ENCODE peak calls at places on chromosomes 7 and 10, in nine cellular contexts. R is endothelial cell; H is NCI-H446 treated with DMSO at 0.1 percent for 48 hours; O is NCI-H1436 treated with DMSO at 0.1 percent for 48 hours; B is progenitor cell of endocrine pancreas; F is T-helper 22 cell; N is SK-MEL-5; X is C1 segment of cervical spinal cord; Z is activated CD4-positive, alpha-beta T cell treated with anti-CD3 and anti-CD28 coated beads for 48 hours. W is an unnamed sample.

GRCh38 chr7:28808786-28809533 is 149.2 kb downstream of the TRIL start:
- DNase-seq in F (no peak), O (no peak), B (no peak), X (peak), N (no peak), R (peak), Z (no peak), H (no peak), W (peak)

GRCh38 chr7:130708001-130708400 is 21.7 kb upstream of the TSGA13 start:
- DNase-seq in N (no peak), O (no peak), X (no peak), Z (no peak), F (no peak), H (no peak), R (no peak), B (no peak), W (no peak)

GRCh38 chr7:111011500-111011899 is 79.4 kb upstream of the LRRN3 start:
- DNase-seq in X (no peak), H (no peak), B (no peak), N (no peak), R (no peak), F (no peak), O (no peak), Z (peak), W (no peak)

GRCh38 chr10:124961248-124961570 is 19.3 kb downstream of the ZRANB1 start:
- DNase-seq in O (no peak), B (no peak), Z (no peak), N (no peak), X (no peak), F (no peak), H (no peak), R (no peak), W (no peak)

GRCh38 chr10:52491246-52492000 is 177.3 kb downstream of the DKK1 start:
- DNase-seq in H (no peak), F (no peak), Z (no peak), R (no peak), X (no peak), O (no peak), N (no peak), B (no peak), W (no peak)

GRCh38 chr7:140287988-140288387 is 110.3 kb downstream of the SLC37A3 start:
- DNase-seq in F (no peak), R (no peak), O (no peak), B (no peak), Z (no peak), H (no peak), N (no peak), X (no peak), W (no peak)

GRCh38 chr10:35012781-35013180 is 77.4 kb downstream of the CUL2 start:
- DNase-seq in Z (no peak), H (no peak), F (no peak), X (no peak), R (no peak), N (no peak), O (no peak), B (no peak), W (no peak)

GRCh38 chr10:69382382-69383117 is 34.2 kb downstream of the TACR2 start:
- DNase-seq in N (no peak), O (no peak), H (no peak), B (no peak), R (no peak), Z (no peak), F (no peak), X (no peak), W (peak)

GRCh38 chr10:71946700-71947099 is 17.5 kb upstream of the CHST3 start:
- DNase-seq in B (no peak), N (no peak), X (peak), H (peak), O (no peak), R (no peak), F (no peak), Z (no peak), W (no peak)

GRCh38 chr10:11683529-11684320 is 58.5 kb upstream of the ECHDC3 start:
- DNase-seq in B (no peak), N (no peak), R (no peak), H (no peak), X (no peak), Z (no peak), O (no peak), F (no peak), W (no peak)

GRCh38 chr7:107938448-107939250 is 47.7 kb downstream of the DLD start:
- DNase-seq in X (no peak), O (no peak), H (peak), F (no peak), R (no peak), N (no peak), Z (no peak), B (no peak), W (no peak)

GRCh38 chr10:5589963-5590511 is 65.3 kb downstream of the CALML3 start:
- DNase-seq in O (no peak), R (no peak), H (no peak), X (no peak), F (no peak), N (no peak), Z (peak), B (no peak), W (no peak)